ENCODE peak calls at places on chromosomes 2 and 18, in five cellular contexts. A is NCI-H774; V is CD4-positive, CD25-positive, alpha-beta regulatory T cell; N is HuH-7.5; L is HCT116. X is an unnamed sample.

GRCh38 chr2:233375490-233376314 is 21.4 kb downstream of the DGKD start:
- DNase-seq in V (no peak), L (no peak), A (no peak), N (no peak), X (no peak)

GRCh38 chr2:148742373-148742772 is 97.8 kb downstream of the EPC2 start:
- DNase-seq in L (no peak), V (no peak), A (no peak), N (no peak), X (no peak)

GRCh38 chr2:119438726-119439284 is 7.2 kb downstream of the TMEM37 start:
- DNase-seq in A (no peak), N (no peak), V (no peak), L (no peak), X (no peak)

GRCh38 chr18:5451871-5452270 is 91.9 kb downstream of the EPB41L3 start:
- DNase-seq in N (no peak), L (no peak), A (no peak), V (no peak), X (no peak)

GRCh38 chr2:238243496-238244076 is 3.7 kb upstream of the HES6 start:
- DNase-seq in A (peak), V (no peak), N (no peak), L (no peak), X (no peak)

GRCh38 chr2:27804146-27804545 is 32.6 kb downstream of the MRPL33 start:
- DNase-seq in N (no peak), L (no peak), A (no peak), V (no peak), X (no peak)

GRCh38 chr2:130878316-130878715 is 41.6 kb downstream of the ARHGEF4 start:
- DNase-seq in L (no peak), A (no peak), N (no peak), V (no peak), X (no peak)

GRCh38 chr2:209236369-209236768 is 187.5 kb upstream of the MAP2 start:
- DNase-seq in A (no peak), L (no peak), N (no peak), V (no peak), X (no peak)

GRCh38 chr18:59087391-59087790 is 52.3 kb upstream of the SEC11C start:
- DNase-seq in L (no peak), A (no peak), N (no peak), V (peak), X (no peak)

GRCh38 chr2:107430006-107430405 is 396.7 kb upstream of the RGPD4 start:
- DNase-seq in A (no peak), N (no peak), V (no peak), L (no peak), X (no peak)

X was measured in left ventricle myocardium inferior.